ENCODE peak calls at places on chromosomes 7 and 10, in eight cellular contexts. F, U, H, T, E, J, N and S are unnamed samples.

GRCh38 chr7:543790-544527 is 24.3 kb upstream of the PDGFA start:
- DNase-seq in F (no peak), U (no peak), H (no peak), T (no peak), E (no peak), J (no peak), N (peak), S (peak)

GRCh38 chr7:23246540-23246939 is at the start of gene GPNMB:
- DNase-seq in F (no peak), U (peak), H (peak), T (no peak), E (peak), J (no peak), N (peak), S (peak)

GRCh38 chr10:49119746-49120145 is 4.4 kb upstream of the VSTM4 start:
- DNase-seq in F (no peak), U (peak), H (no peak), T (no peak), E (no peak), J (no peak), N (no peak), S (peak)

GRCh38 chr10:12180221-12180974 is 15.3 kb downstream of the NUDT5 start:
- DNase-seq in F (no peak), U (no peak), H (no peak), T (no peak), E (no peak), J (no peak), N (no peak), S (no peak)

GRCh38 chr10:5589963-5590511 is 65.3 kb downstream of the CALML3 start:
- DNase-seq in F (no peak), U (peak), H (no peak), T (no peak), E (peak), J (no peak), N (peak), S (peak)

GRCh38 chr10:102675887-102676616 is 31.8 kb downstream of the TRIM8 start:
- DNase-seq in F (no peak), U (peak), H (peak), T (peak), E (peak), J (peak), N (peak), S (peak)

GRCh38 chr7:4755045-4755444 is 20.4 kb upstream of the AP5Z1 start:
- DNase-seq in F (no peak), U (no peak), H (no peak), T (no peak), E (no peak), J (no peak), N (no peak), S (no peak)

GRCh38 chr7:5173490-5173889 is 16.5 kb upstream of the WIPI2 start:
- DNase-seq in F (no peak), U (no peak), H (no peak), T (no peak), E (no peak), J (no peak), N (no peak), S (no peak)

GRCh38 chr7:111266613-111267012 is 175.7 kb downstream of the LRRN3 start:
- DNase-seq in F (no peak), U (peak), H (no peak), T (no peak), E (no peak), J (no peak), N (peak), S (peak)

GRCh38 chr7:88111136-88111748 is 108.6 kb downstream of the SRI start:
- DNase-seq in F (peak), U (peak), H (no peak), T (peak), E (no peak), J (no peak), N (peak), S (peak)

GRCh38 chr7:90680496-90680895 is 84.4 kb downstream of the CDK14 start:
- DNase-seq in F (no peak), U (no peak), H (no peak), T (no peak), E (no peak), J (no peak), N (no peak), S (no peak)
- H3K4me3 ChIP-seq in F (no peak), U (no peak), H (no peak), T (no peak), E (no peak), J (no peak), N (no peak), S (no peak)

GRCh38 chr10:126268104-126268900 is 120.0 kb downstream of the ADAM12 start:
- DNase-seq in F (no peak), U (peak), H (no peak), T (no peak), E (no peak), J (no peak), N (peak), S (peak)

GRCh38 chr10:126264089-126265018 is 123.9 kb downstream of the ADAM12 start:
- DNase-seq in F (no peak), U (peak), H (peak), T (no peak), E (no peak), J (no peak), N (no peak), S (no peak)

GRCh38 chr10:126262186-126262838 is 126.0 kb downstream of the ADAM12 start:
- DNase-seq in F (no peak), U (no peak), H (no peak), T (no peak), E (no peak), J (no peak), N (no peak), S (no peak)

GRCh38 chr10:126259883-126260282 is 128.4 kb downstream of the ADAM12 start:
- DNase-seq in F (no peak), U (no peak), H (no peak), T (no peak), E (no peak), J (no peak), N (peak), S (no peak)

DNA sequence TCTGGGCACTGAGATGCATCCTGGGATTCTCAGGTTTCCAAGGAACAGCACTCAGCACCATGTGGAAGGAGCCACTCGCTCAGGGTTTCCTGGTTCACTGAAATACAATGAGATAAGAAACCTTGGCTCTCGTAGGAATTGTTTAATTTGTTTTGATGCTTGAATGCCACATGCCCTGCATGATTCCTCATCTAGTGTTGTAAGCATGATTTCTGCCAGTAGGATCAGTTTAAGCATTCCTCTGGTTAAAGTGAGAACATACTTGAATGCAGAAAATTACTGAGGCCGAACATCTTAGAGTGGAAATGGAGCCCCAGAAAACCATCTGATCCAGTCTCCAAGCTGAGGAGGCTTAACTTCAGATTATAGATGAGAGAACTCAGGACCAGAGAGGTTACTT is 125.3 kb downstream of the ADAM12 start:
- DNase-seq in F (no peak), U (peak), H (no peak), T (no peak), E (no peak), J (no peak), N (no peak), S (no peak)
- H3K4me3 ChIP-seq in F (no peak), U (no peak), H (no peak), T (no peak), E (no peak), J (no peak), N (no peak), S (no peak)

DNA sequence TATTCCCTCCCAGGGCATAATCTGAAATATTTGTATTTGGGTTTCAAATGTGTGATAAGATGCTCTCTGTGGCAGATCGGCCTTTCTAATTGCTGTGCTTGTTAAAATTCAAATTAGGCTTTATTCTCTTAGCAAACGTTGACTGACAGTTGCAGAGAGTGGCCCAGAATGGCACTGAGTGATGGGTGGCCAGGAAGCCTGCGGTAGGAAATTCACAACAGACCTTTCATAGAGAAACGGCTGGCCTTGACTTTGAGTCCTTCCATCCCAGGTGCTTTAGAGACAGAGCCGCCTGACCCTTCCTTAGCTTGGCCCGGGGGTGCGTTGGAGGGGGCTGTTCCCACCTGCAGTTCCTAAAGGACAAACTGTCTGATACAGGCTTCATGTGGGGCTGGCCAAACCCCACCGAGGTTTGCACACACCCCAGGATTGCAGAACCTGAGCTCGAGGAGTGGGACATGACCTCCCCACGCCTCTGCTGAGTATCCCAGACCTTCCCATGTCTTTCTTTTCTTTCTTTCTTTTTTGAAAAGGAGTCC is 152.7 kb downstream of the CUX1 start:
- DNase-seq in F (no peak), U (no peak), H (no peak), T (no peak), E (no peak), J (no peak), N (no peak), S (no peak)
- H3K4me3 ChIP-seq in F (no peak), U (no peak), H (no peak), T (no peak), E (no peak), J (no peak), N (no peak), S (no peak)

DNA sequence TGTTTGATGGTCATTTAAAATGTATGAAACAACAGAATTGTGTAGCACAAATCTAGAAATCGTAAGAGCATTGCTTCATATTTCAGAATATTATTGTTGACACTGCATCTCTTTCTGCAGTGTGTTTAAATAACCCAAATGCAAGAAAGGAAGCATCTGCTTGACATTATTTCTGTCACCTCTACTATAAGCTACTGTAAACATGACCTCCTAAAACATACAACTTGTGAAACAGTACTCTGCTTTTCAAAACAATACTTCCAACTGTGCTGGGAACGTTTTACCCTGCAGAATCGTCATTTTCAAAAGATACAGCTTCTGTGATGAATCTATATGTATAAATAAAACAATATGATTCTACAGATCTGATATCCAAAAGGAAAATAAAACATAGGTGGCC is 82.0 kb downstream of the RNF133 start:
- DNase-seq in F (no peak), U (peak), H (no peak), T (no peak), E (no peak), J (no peak), N (no peak), S (no peak)
- H3K4me3 ChIP-seq in F (no peak), U (no peak), H (no peak), T (no peak), E (no peak), J (no peak), N (no peak), S (no peak)

GRCh38 chr7:156236181-156236889 is 404.2 kb upstream of the RNF32 start:
- DNase-seq in F (no peak), U (no peak), H (no peak), T (no peak), E (peak), J (no peak), N (no peak), S (no peak)

GRCh38 chr7:156234192-156234591 is 406.4 kb upstream of the RNF32 start:
- DNase-seq in F (no peak), U (no peak), H (no peak), T (no peak), E (no peak), J (no peak), N (no peak), S (no peak)

GRCh38 chr7:156236936-156237599 is 403.5 kb upstream of the RNF32 start:
- DNase-seq in F (no peak), U (no peak), H (no peak), T (no peak), E (peak), J (no peak), N (no peak), S (no peak)

GRCh38 chr7:156232931-156233705 is 407.5 kb upstream of the RNF32 start:
- DNase-seq in F (no peak), U (no peak), H (no peak), T (no peak), E (peak), J (no peak), N (no peak), S (no peak)

DNA sequence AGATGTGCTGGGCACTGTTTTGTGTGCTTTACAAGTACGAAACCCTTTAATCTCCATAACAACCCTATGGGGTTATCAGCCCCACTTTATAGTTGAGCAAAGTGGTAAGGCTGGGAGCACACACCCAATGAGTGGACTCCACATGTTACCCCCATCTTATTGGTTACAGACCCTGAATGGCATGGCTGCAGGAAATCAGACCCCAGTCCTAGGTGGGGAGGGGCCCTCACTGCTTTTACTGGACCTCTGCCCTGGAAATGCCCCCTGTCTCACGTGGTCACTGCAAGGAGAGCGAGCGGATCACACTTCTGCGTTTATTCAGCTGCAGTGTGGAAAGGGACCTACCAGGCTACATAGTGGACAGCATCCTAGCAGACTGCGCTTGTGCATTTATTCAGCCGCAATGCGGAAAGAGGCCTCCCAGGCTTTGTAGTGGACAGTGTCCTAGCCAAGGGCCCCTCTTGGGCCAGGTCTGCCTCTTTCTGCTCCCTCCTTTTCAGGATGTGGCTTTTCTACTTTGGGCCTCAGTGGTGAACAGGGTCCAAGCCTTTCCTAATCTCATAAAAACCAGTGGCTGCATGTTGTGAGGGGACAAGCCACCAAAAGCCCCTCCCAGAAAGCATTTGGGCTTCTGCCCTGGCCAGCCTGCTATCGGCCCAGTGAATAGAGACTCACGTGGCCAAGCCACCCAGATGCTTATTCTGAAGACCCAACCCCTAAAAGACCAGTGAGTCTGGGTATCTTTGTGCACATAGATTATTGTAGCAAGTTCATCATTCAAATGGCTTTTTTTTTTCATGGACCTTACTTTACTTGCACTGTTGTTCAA is 405.7 kb upstream of the RNF32 start:
- DNase-seq in F (no peak), U (no peak), H (no peak), T (no peak), E (peak), J (no peak), N (no peak), S (no peak)
- H3K4me3 ChIP-seq in F (no peak), U (no peak), H (no peak), T (no peak), E (no peak), J (no peak), N (no peak), S (no peak)

DNA sequence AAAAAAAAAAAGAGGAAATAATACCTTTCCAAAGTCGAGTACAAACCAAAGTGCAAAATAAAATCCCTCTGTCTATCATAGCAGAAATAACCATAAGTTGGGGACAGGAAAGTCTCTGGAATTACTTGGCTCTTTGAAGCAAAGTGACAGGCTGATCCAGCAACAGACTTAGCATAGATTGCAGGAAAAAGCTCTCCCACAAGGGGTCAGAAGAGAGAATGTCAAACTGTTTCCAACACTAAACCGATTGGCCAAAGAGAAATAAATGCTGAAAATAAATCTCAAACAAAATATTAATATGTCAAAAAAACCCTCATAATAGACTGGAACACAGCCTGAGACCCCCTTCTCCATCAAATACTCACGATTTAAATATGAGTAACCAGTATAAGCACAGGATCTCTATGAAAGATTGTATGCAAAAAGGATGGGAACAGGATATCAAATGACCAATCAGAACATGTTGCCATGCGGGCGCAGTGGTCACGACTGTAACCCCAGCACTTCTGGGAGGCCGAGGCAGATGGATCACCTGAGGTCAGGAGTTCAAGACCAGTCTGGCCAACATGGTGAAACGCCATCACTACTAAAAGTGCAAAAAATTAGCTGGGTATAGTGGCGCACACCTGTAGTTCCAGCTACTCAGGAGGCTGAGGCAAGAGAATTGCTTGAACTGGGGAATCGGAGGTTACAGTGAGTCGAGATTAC is 1000.7 kb upstream of the LRRN3 start:
- DNase-seq in F (no peak), U (peak), H (no peak), T (peak), E (no peak), J (no peak), N (peak), S (peak)
- H3K4me3 ChIP-seq in F (no peak), U (no peak), H (no peak), T (no peak), E (no peak), J (no peak), N (no peak), S (no peak)

GRCh38 chr10:100737359-100738054 is 7.9 kb upstream of the PAX2 start:
- DNase-seq in F (no peak), U (no peak), H (no peak), T (peak), E (no peak), J (no peak), N (no peak), S (no peak)
- H3K4me3 ChIP-seq in F (no peak), U (no peak), H (peak), T (no peak), E (peak), J (peak), N (no peak), S (no peak)

DNA sequence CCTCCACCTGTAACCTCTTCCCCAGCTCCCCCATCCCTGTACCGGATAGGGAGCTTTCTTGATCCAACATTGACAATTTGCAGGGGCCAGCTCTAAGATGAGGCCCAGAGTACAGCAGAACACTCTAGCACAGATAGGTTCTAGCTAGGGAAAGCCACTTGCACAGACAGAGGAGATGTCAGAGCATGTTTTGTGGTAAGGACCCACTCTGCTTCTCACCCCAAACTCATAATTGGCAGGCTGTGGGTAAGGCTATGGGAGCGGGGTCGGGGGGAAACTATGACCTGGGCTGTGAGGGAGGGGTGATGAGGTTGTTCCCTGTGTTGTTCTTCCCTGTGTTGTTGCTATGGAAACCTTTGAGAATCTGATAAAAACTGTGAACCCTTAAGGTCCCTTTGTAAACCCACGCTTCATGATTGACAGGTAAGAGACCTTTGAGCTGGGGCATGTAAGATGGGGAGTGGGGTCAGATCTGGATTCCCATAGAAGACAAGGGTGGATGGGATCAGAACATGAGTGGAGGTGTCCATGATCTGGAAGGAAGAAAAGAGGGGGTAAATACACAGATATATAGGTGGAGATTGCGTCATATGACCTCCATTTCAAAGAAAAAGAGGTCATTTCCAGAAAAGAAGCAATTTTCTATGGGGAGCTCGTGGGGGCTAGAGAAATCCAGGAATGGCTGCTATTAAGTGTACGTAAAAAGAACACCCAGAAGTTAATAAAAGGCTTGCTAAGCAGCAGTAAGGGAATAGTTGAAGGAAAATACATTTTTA is 4.0 kb downstream of the CALD1 start:
- DNase-seq in F (no peak), U (no peak), H (no peak), T (no peak), E (no peak), J (no peak), N (peak), S (no peak)
- H3K4me3 ChIP-seq in F (no peak), U (peak), H (peak), T (no peak), E (peak), J (peak), N (no peak), S (no peak)

DNA sequence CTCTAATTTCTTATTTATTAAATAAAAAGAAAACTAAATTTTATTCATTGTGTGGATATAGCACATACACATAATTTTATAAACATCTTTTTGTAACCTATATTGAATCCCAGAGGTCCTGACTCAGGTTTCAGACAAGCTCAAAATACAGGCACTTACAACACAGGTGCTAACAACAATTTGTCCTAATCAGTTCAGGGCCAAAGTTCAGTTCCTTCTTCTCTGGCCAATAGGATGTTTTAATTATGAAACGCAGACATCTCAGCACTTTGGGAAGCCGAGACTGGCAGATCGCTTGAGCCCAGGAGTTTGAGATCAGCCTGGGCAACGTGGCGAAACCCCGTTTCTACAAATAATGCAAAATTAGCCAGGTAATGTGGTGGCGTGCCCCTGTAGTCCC is 15.0 kb downstream of the RPA3 start:
- DNase-seq in F (no peak), U (no peak), H (no peak), T (no peak), E (no peak), J (no peak), N (no peak), S (no peak)
- H3K4me3 ChIP-seq in F (no peak), U (no peak), H (no peak), T (no peak), E (no peak), J (peak), N (no peak), S (no peak)